ENCODE peak calls at places on chromosomes 5 and 9, in eight cellular contexts. F, Q, R, B, M, X, T and G are unnamed samples.

GRCh38 chr5:78881884-78882283 is 103.2 kb downstream of the ARSB start:
- DNase-seq in T (no peak), X (no peak), Q (no peak), M (no peak), F (no peak), R (no peak), B (no peak), G (no peak)

GRCh38 chr9:83956288-83957028 is 23.6 kb downstream of the HNRNPK start:
- DNase-seq in M (peak; percentile 51), X (peak; percentile 75), R (peak; percentile 69), F (peak; percentile 89), B (peak; percentile 87), T (peak; percentile 85), Q (no peak), G (peak; percentile 82)

GRCh38 chr5:54860321-54860720 is 125.1 kb downstream of the ESM1 start:
- DNase-seq in X (no peak), Q (no peak), T (no peak), B (no peak), R (no peak), F (no peak), M (no peak), G (no peak)

GRCh38 chr5:98770158-98770910 is 3.1 kb upstream of the RGMB start:
- DNase-seq in T (peak; percentile 58), X (no peak), R (peak; percentile 79), Q (peak; percentile 74), F (peak; percentile 54), M (peak; percentile 31), B (peak; percentile 49), G (peak; percentile 57)

GRCh38 chr5:150619359-150620230 is 20.9 kb upstream of the SYNPO start:
- DNase-seq in R (peak; percentile 58), M (no peak), F (no peak), T (peak; percentile 80), X (no peak), B (no peak), Q (peak; percentile 71), G (no peak)

GRCh38 chr5:127326438-127326837 is 35.8 kb downstream of the MEGF10 start:
- DNase-seq in M (no peak), X (no peak), F (no peak), B (no peak), T (no peak), R (no peak), Q (no peak), G (no peak)

GRCh38 chr5:131226899-131227298 is 37.0 kb upstream of the CDC42SE2 start:
- DNase-seq in T (no peak), Q (no peak), F (no peak), M (no peak), R (no peak), B (no peak), X (no peak), G (peak; percentile 3)

GRCh38 chr5:58411372-58411771 is 48.5 kb downstream of the PLK2 start:
- DNase-seq in F (no peak), B (no peak), X (no peak), M (no peak), Q (peak; percentile 13), T (no peak), R (no peak), G (no peak)

GRCh38 chr9:7752481-7752880 is 47.1 kb downstream of the DMAC1 start:
- DNase-seq in B (no peak), X (no peak), F (no peak), Q (no peak), R (no peak), M (no peak), T (no peak), G (no peak)

GRCh38 chr5:35789732-35790461 is 66.8 kb upstream of the IL7R start:
- DNase-seq in X (no peak), Q (no peak), F (no peak), T (no peak), M (no peak), R (no peak), B (no peak), G (no peak)

GRCh38 chr5:31407921-31408714 is 123.8 kb downstream of the DROSHA start:
- DNase-seq in Q (peak; percentile 37), M (no peak), F (no peak), R (no peak), B (no peak), X (no peak), T (no peak), G (no peak)

GRCh38 chr9:752681-753200 is 88.8 kb upstream of the DMRT1 start:
- DNase-seq in B (no peak), Q (no peak), F (no peak), X (no peak), R (no peak), T (no peak), M (no peak), G (no peak)

GRCh38 chr5:132060501-132061161 is at the start of gene IL3:
- DNase-seq in M (no peak), B (no peak), F (no peak), Q (no peak), X (peak; percentile 30), R (peak; percentile 5), T (no peak), G (peak; percentile 6)

GRCh38 chr5:155728857-155729683 is 597.9 kb upstream of the SGCD start:
- DNase-seq in R (no peak), B (no peak), T (peak; percentile 71), X (no peak), M (no peak), F (no peak), Q (no peak), G (no peak)

GRCh38 chr5:116444373-116445058 is 130.1 kb downstream of the SEMA6A start:
- DNase-seq in X (no peak), F (no peak), B (no peak), R (no peak), M (no peak), Q (no peak), T (no peak), G (no peak)

GRCh38 chr5:80569961-80570786 is at the start of gene ANKRD34B:
- DNase-seq in B (peak; percentile 26), M (no peak), T (no peak), Q (peak; percentile 10), R (no peak), X (no peak), F (no peak), G (no peak)

GRCh38 chr5:170355601-170356098 is 33.5 kb downstream of the KCNMB1 start:
- DNase-seq in B (peak; percentile 80), F (peak; percentile 80), X (no peak), T (peak; percentile 70), M (no peak), Q (no peak), R (no peak), G (no peak)

GRCh38 chr5:95731571-95732554 is 727 bp downstream of the RHOBTB3 start:
- DNase-seq in M (peak; percentile 38), Q (peak; percentile 47), T (peak; percentile 70), X (no peak), F (peak; percentile 51), B (peak; percentile 49), R (peak; percentile 61), G (peak; percentile 66)

GRCh38 chr5:164302533-164303235 is 797.3 kb downstream of the MAT2B start:
- DNase-seq in R (no peak), M (no peak), Q (no peak), F (no peak), X (no peak), B (no peak), T (no peak), G (no peak)

GRCh38 chr5:171321447-171321846 is 12.4 kb downstream of the TLX3 start:
- DNase-seq in R (no peak), Q (no peak), X (no peak), F (no peak), B (no peak), M (no peak), T (no peak), G (no peak)

GRCh38 chr9:14710804-14711203 is 11.7 kb downstream of the CER1 start:
- DNase-seq in R (no peak), M (no peak), F (no peak), X (no peak), T (no peak), Q (no peak), B (no peak), G (no peak)

GRCh38 chr5:142727736-142728047 is 41.8 kb upstream of the FGF1 start:
- DNase-seq in M (no peak), B (no peak), T (no peak), X (no peak), F (no peak), R (no peak), Q (no peak), G (no peak)

GRCh38 chr5:74848553-74849025 is 17.6 kb downstream of the FAM169A start:
- DNase-seq in F (no peak), B (no peak), T (no peak), R (no peak), Q (no peak), M (no peak), X (no peak), G (no peak)

GRCh38 chr5:137888875-137889759 is at the start of gene PKD2L2:
- DNase-seq in X (peak; percentile 72), F (peak; percentile 80), B (peak; percentile 85), M (peak; percentile 50), Q (peak; percentile 82), T (peak; percentile 94), R (peak; percentile 83), G (peak; percentile 91)
- TF ChIP-seq POLR2A in X (peak; percentile 22), F (no peak), B (no peak), M (no peak), Q (no peak), T (peak; percentile 44), R (peak; percentile 39), G (peak; percentile 78)

DNA sequence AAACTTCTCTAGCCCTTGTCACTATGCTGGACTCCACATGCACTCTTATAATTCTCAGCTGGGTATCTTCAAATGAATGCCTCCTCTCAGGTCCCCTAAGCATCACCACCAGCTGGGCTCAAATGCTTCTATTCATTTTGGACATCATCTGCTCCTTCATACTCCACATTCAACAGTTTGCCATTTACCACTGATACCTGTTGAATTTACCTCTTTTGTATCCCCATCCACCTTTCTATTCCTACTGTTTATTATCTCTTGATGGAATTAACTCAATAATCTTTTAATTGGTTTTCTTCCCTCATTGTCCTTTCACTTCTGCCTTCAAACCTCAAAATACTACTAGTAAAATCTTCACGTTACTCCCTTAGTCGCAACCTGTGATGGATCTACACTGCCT is 14.5 kb downstream of the RANBP6 start:
- DNase-seq in B (no peak), F (no peak), X (no peak), R (no peak), T (no peak), Q (no peak), M (no peak), G (no peak)
- H3K4me1 ChIP-seq in B (peaks cover 29% of the 10 kb centered on the region), F (peaks cover 13% of the 10 kb centered on the region), X (peaks cover 3% of the 10 kb centered on the region), R (peaks cover 7% of the 10 kb centered on the region), T (peaks cover 59% of the 10 kb centered on the region), Q (peaks cover 5% of the 10 kb centered on the region), M (peaks cover 92% of the 10 kb centered on the region), G (no peaks in the 10 kb centered on the region)

GRCh38 chr5:151684690-151685361 is 1.9 kb downstream of the SPARC start:
- DNase-seq in T (peak; percentile 52), F (no peak), R (peak; percentile 80), Q (peak; percentile 92), X (no peak), M (no peak), B (no peak), G (peak; percentile 58)
- TF ChIP-seq POLR2A in T (no peak), F (no peak), R (no peak), Q (peak; percentile 92), X (no peak), M (no peak), B (no peak), G (peak; percentile 30)

DNA sequence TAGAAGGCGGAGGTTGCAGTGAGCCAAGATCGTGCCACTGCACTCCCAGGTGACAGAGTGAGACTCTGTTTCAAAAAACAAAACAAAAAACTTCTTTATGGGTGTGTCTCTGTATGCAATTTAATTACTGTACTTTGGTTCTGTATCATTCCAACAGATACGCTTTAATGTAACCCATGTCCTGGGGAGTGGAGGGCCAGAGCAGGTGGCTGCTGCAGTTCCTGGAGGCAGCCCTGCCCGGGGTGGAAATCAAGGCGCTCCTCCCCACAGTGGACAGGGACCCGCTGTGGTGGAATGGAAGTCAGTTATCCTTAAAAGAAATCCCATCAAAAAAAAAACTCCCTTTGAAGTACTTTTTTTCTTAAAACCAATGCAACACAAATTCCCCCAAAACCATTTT is 1.9 kb downstream of the DAP start:
- DNase-seq in F (no peak), Q (no peak), T (no peak), M (no peak), R (no peak), B (no peak), X (no peak), G (no peak)
- H3K4me1 ChIP-seq in F (peaks cover 43% of the 10 kb centered on the region), Q (peaks cover 24% of the 10 kb centered on the region), T (peaks cover 45% of the 10 kb centered on the region), M (peaks cover 65% of the 10 kb centered on the region), R (peaks cover 13% of the 10 kb centered on the region), B (peaks cover 56% of the 10 kb centered on the region), X (no peaks in the 10 kb centered on the region), G (peaks cover 39% of the 10 kb centered on the region)